ENCODE peak calls at places on chromosomes 12 and 14, in ten cellular contexts. G is CD4-positive, alpha-beta T cell; E is heart left ventricle; K is HepG2; R is GM23338; H is ascending aorta; Z is CD8-positive, alpha-beta memory T cell; P is caudate nucleus; J is suprapubic skin; S is coronary artery. Y is an unnamed sample.

GRCh38 chr12:58529114-58529665 is 391.1 kb downstream of the LRIG3 start:
- DNase-seq in S (no peak), R (no peak), H (no peak), P (no peak), Z (no peak), E (no peak), J (no peak), K (no peak), G (no peak), Y (no peak)

GRCh38 chr12:2654311-2654710 is 140.5 kb upstream of the FKBP4 start:
- DNase-seq in S (peak; percentile 54), R (no peak), E (no peak), J (no peak), K (no peak), H (no peak), G (no peak), P (no peak), Z (no peak), Y (no peak)

GRCh38 chr12:34397591-34398365 is 375.5 kb downstream of the ALG10 start:
- DNase-seq in K (no peak), Z (no peak), G (no peak), R (no peak), J (peak; percentile 42), H (no peak), P (no peak), S (no peak), E (peak; percentile 2), Y (no peak)

GRCh38 chr12:12583510-12583909 is 20.8 kb upstream of the DUSP16 start:
- DNase-seq in R (no peak), P (no peak), S (no peak), J (no peak), K (no peak), E (no peak), Z (no peak), G (no peak), H (no peak), Y (no peak)

GRCh38 chr12:132404435-132404855 is 75.1 kb upstream of the GALNT9 start:
- DNase-seq in E (no peak), P (no peak), K (no peak), J (no peak), S (no peak), H (no peak), R (no peak), Z (no peak), G (no peak), Y (no peak)

GRCh38 chr12:121167232-121167820 is 34.6 kb downstream of the P2RX7 start:
- DNase-seq in H (no peak), E (no peak), G (no peak), J (no peak), Z (no peak), R (peak; percentile 23), K (no peak), P (no peak), S (no peak), Y (no peak)

GRCh38 chr12:131920902-131921840 is 7.9 kb upstream of the PUS1 start:
- DNase-seq in S (no peak), R (no peak), J (no peak), H (no peak), P (no peak), Z (no peak), K (no peak), E (no peak), G (no peak), Y (no peak)

GRCh38 chr12:11182529-11182928 is 4.2 kb downstream of the TAS2R42 start:
- DNase-seq in K (no peak), H (no peak), S (no peak), P (no peak), Z (no peak), R (no peak), G (no peak), E (no peak), J (no peak), Y (no peak)

GRCh38 chr12:100026241-100026640 is 41.5 kb upstream of the ANKS1B start:
- DNase-seq in Z (no peak), G (no peak), K (no peak), P (no peak), S (no peak), R (no peak), H (no peak), J (no peak), E (no peak), Y (no peak)

GRCh38 chr12:23099604-23100003 is 474.6 kb downstream of the ETNK1 start:
- DNase-seq in S (no peak), P (no peak), K (no peak), H (no peak), E (no peak), J (no peak), G (no peak), R (peak; percentile 52), Z (no peak), Y (no peak)

GRCh38 chr14:96177766-96178377 is 26.8 kb upstream of the BDKRB2 start:
- DNase-seq in K (no peak), H (no peak), J (no peak), E (no peak), Z (no peak), G (peak; percentile 3), S (no peak), P (no peak), R (no peak), Y (no peak)

GRCh38 chr14:104421892-104422291 is 157.7 kb upstream of the C14orf180 start:
- DNase-seq in Z (no peak), J (peak; percentile 37), G (no peak), H (no peak), R (no peak), S (peak; percentile 56), P (no peak), E (no peak), K (no peak), Y (no peak)

GRCh38 chr12:30725739-30726138 is 29.0 kb downstream of the CAPRIN2 start:
- DNase-seq in K (no peak), Z (no peak), H (no peak), E (no peak), P (no peak), S (no peak), J (no peak), R (no peak), G (no peak), Y (no peak)

DNA sequence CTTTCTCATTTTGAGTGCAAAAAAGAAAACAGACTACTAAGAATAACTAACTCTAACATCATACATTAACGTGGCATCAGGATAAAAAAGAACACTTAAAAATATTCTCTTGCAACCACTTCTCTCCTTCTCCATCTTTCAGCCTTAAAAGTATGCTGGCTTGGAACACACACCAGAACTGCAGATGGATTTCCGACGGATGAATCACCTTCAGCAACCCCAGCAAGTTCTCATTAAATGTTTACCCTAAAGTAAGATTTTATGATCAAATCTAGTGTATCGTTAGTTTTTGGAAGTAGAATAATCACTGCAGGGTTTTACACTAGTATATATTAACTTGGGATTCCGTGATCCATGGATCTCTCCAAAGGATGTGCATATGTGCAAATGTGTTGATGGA is 1.2 kb downstream of the NEK9 start:
- DNase-seq in Z (no peak), P (no peak), G (no peak), K (no peak), E (no peak), H (no peak), S (no peak), J (no peak), R (no peak), Y (no peak)
- H3K27ac ChIP-seq in Z (no peak overlapping the region), P (no peak overlapping the region), G (peak overlapping the region; percentile 36), K (no peak overlapping the region), E (no peak overlapping the region), H (peak overlapping the region; percentile 90), S (peak overlapping the region; percentile 98), J (no peak overlapping the region), R (no peak overlapping the region), Y (no peak overlapping the region)

GRCh38 chr12:47805417-47805816 is 14.3 kb downstream of the HDAC7 start:
- DNase-seq in Z (no peak), E (no peak), H (no peak), R (no peak), S (no peak), J (peak; percentile 65), K (no peak), G (no peak), P (no peak), Y (no peak)
- H3K27ac ChIP-seq in Z (no peak overlapping the region), E (peak overlapping the region; percentile 97), H (peak overlapping the region; percentile 79), R (peak overlapping the region; percentile 14), S (peak overlapping the region; percentile 72), J (peak overlapping the region; percentile 42), K (no peak overlapping the region), G (peak overlapping the region; percentile 39), P (no peak overlapping the region), Y (no peak overlapping the region)

DNA sequence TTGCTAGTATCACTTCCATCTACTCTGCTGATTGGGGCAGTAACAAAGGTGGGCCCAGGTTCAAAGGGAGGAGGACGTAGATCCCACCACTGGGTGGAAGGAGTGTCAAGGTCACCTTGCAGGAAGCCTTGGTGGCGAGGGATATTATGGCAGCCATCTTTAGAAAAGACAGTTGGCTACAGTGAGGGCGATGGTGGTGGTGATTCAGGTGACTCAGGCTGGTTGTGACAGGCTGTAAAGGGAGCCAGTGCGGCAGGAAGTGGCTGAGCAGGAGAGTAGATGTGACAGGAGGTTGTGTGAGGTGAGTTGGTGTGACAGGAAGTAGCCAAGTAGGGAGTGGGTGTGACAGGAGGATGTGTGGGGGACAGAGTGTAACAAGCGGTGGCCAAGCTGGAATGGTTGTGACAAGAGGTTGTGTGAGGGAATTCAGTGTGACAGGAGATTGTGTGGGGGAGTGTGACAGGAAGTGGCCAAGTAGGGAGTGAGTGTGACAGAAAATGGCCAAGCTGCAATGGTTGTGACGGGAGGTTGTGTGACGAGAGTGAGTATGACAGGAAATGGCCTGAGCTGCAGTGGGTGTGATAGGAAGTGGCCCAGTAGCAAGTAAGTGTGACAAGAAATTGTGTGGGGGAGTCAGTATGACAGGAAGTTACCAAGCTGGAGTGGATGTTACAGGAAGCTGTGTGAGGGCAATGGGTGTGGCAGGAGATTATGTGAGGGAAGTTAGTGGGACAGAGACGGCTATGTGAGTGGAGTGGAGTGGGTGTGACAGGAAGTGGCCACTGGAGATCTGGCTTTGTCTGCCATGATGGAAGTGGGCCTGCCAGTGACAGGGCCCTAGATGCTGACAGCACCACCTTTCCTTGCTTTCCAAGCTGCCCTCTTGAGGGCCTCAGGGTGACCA is 136.5 kb upstream of the MYL2 start:
- DNase-seq in P (no peak), Z (peak; percentile 61), K (no peak), G (peak; percentile 32), R (no peak), J (no peak), S (no peak), E (no peak), H (no peak), Y (no peak)
- H3K27ac ChIP-seq in P (no peak overlapping the region), Z (peak overlapping the region; percentile 73), K (no peak overlapping the region), G (peak overlapping the region; percentile 66), R (no peak overlapping the region), J (no peak overlapping the region), S (peak overlapping the region; percentile 11), E (no peak overlapping the region), H (no peak overlapping the region), Y (no peak overlapping the region)

DNA sequence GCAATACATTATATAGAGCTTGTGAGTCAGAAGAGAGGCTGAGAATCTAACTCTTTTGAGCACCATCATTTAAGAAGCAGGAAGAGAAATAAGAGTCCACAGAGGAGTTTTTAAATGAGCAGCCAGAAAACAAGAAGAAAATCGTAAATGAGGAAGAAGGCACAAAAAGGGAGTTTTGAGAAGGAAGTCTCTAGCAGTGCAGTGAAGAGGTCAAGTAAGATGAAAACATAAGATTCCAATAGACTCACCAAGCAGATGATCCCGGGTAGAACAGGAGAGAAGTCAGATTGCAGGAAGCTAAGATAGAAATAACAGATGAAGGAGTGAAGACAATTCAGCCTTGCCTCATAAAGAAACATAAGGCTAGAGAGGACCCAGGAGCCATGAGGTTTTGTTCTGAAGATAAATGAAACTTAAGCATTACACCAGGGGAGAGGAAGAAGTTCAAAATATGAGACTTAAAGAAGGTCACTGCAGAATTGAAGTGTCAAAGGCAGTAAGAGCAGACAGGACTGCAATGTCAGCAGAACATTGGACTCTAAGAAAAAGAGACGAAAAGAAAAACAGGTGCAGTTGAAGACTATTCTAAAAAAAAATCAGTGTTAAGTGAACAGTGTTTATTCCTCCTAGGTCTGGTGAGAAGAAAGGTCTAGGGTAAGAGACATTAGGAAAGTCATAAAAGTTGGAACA is 229.0 kb downstream of the SEC23A start:
- DNase-seq in S (no peak), K (no peak), P (no peak), H (no peak), Z (no peak), R (no peak), G (no peak), E (no peak), J (no peak), Y (no peak)
- H3K27ac ChIP-seq in S (no peak overlapping the region), K (no peak overlapping the region), P (no peak overlapping the region), H (no peak overlapping the region), Z (no peak overlapping the region), R (no peak overlapping the region), G (no peak overlapping the region), E (no peak overlapping the region), J (no peak overlapping the region), Y (no peak overlapping the region)